ENCODE peak calls at places on chromosomes 13 and 19, in five cellular contexts. One of them, this sample, is unnamed.

GRCh38 chr19:46607441-46607841 is 6.3 kb downstream of the CALM3 start:
- DNase-seq in activated T-helper 1 cell treated with Interleukin-2 at 50 U/mL for 16 hours: no peak
- DNase-seq in non-pigmented ciliary epithelial cell: no peak
- DNase-seq in chondrocyte: peak
- DNase-seq in omental fat pad: no peak
- DNase-seq in this sample: no peak

GRCh38 chr13:21458457-21458815 is 667 bp downstream of the ZDHHC20 start:
- DNase-seq in activated T-helper 1 cell treated with Interleukin-2 at 50 U/mL for 16 hours: peak
- DNase-seq in non-pigmented ciliary epithelial cell: no peak
- DNase-seq in chondrocyte: no peak
- DNase-seq in omental fat pad: no peak
- DNase-seq in this sample: no peak

GRCh38 chr13:110424596-110425443 is 117.7 kb downstream of the COL4A2 start:
- DNase-seq in activated T-helper 1 cell treated with Interleukin-2 at 50 U/mL for 16 hours: no peak
- DNase-seq in non-pigmented ciliary epithelial cell: no peak
- DNase-seq in chondrocyte: no peak
- DNase-seq in omental fat pad: no peak
- DNase-seq in this sample: no peak

GRCh38 chr19:43311706-43312105 is 41.8 kb upstream of the CD177 start:
- DNase-seq in activated T-helper 1 cell treated with Interleukin-2 at 50 U/mL for 16 hours: no peak
- DNase-seq in non-pigmented ciliary epithelial cell: no peak
- DNase-seq in chondrocyte: no peak
- DNase-seq in omental fat pad: no peak
- DNase-seq in this sample: no peak

GRCh38 chr13:72820156-72820897 is 38.4 kb downstream of the PIBF1 start:
- DNase-seq in activated T-helper 1 cell treated with Interleukin-2 at 50 U/mL for 16 hours: no peak
- DNase-seq in non-pigmented ciliary epithelial cell: peak
- DNase-seq in chondrocyte: no peak
- DNase-seq in omental fat pad: no peak
- DNase-seq in this sample: no peak

GRCh38 chr13:25247345-25247744 is 39.9 kb downstream of the MTMR6 start:
- DNase-seq in activated T-helper 1 cell treated with Interleukin-2 at 50 U/mL for 16 hours: no peak
- DNase-seq in non-pigmented ciliary epithelial cell: no peak
- DNase-seq in chondrocyte: no peak
- DNase-seq in omental fat pad: no peak
- DNase-seq in this sample: no peak

GRCh38 chr13:110261166-110262081 is 45.5 kb downstream of the COL4A1 start:
- DNase-seq in activated T-helper 1 cell treated with Interleukin-2 at 50 U/mL for 16 hours: no peak
- DNase-seq in non-pigmented ciliary epithelial cell: no peak
- DNase-seq in chondrocyte: no peak
- DNase-seq in omental fat pad: no peak
- DNase-seq in this sample: no peak

GRCh38 chr13:44142911-44143665 is 230.5 kb upstream of the SERP2 start:
- DNase-seq in activated T-helper 1 cell treated with Interleukin-2 at 50 U/mL for 16 hours: no peak
- DNase-seq in non-pigmented ciliary epithelial cell: peak
- DNase-seq in chondrocyte: no peak
- DNase-seq in omental fat pad: no peak
- DNase-seq in this sample: no peak